ENCODE peak calls at places on chromosome 16, in five cellular contexts. Q is GM03348, R is EL, B is neural progenitor cell, I is AG20443. L is an unnamed sample.

GRCh38 chr16:22357635-22357971 is 16.8 kb downstream of the CDR2 start:
- DNase-seq in Q (no peak), R (no peak), B (no peak), I (no peak), L (no peak)

GRCh38 chr16:89287777-89288576 is 70.5 kb downstream of the ZNF778 start:
- DNase-seq in Q (no peak), R (no peak), B (no peak), I (no peak), L (no peak)

GRCh38 chr16:27434141-27435051 is 32.4 kb downstream of the IL21R start:
- DNase-seq in Q (no peak), R (no peak), B (no peak), I (no peak), L (no peak)

GRCh38 chr16:359871-360697 is 7.6 kb upstream of the AXIN1 start:
- DNase-seq in Q (no peak), R (no peak), B (peak), I (no peak), L (no peak)

GRCh38 chr16:30095166-30096078 is 591 bp downstream of the YPEL3 start:
- DNase-seq in Q (no peak), R (no peak), B (peak), I (no peak), L (no peak)

GRCh38 chr16:19700319-19700781 is 17.7 kb downstream of the KNOP1 start:
- DNase-seq in Q (peak), R (peak), B (no peak), I (peak), L (peak)

GRCh38 chr16:57533618-57534336 is 2.6 kb downstream of the CCDC102A start:
- DNase-seq in Q (peak), R (no peak), B (no peak), I (peak), L (no peak)

GRCh38 chr16:4217246-4218131 is 24.4 kb downstream of the SRL start:
- DNase-seq in Q (no peak), R (no peak), B (peak), I (no peak), L (no peak)

GRCh38 chr16:27724491-27724878 is 174.5 kb downstream of the KATNIP start:
- DNase-seq in Q (peak), R (no peak), B (no peak), I (peak), L (no peak)

GRCh38 chr16:58196898-58197313 is 1.0 kb downstream of the CSNK2A2 start:
- DNase-seq in Q (peak), R (peak), B (peak), I (peak), L (peak)